ENCODE peak calls at places on chromosomes 4 and X, in eight cellular contexts. C, W, Y, S, A, M, X and L are unnamed samples.

GRCh38 chr4:93029774-93030173 is 726.0 kb downstream of the GRID2 start:
- DNase-seq in C (no peak), W (no peak), Y (peak), S (no peak), A (no peak), M (no peak), X (no peak), L (no peak)

GRCh38 chr4:174375422-174375821 is 91.7 kb downstream of the CEP44 start:
- DNase-seq in C (no peak), W (no peak), Y (no peak), S (no peak), A (no peak), M (no peak), X (no peak), L (no peak)

GRCh38 chr4:163748474-163748873 is 254.0 kb downstream of the TMA16 start:
- DNase-seq in C (no peak), W (no peak), Y (peak), S (no peak), A (no peak), M (peak), X (no peak), L (no peak)

GRCh38 chr4:138107023-138107422 is 135.1 kb downstream of the SLC7A11 start:
- DNase-seq in C (no peak), W (no peak), Y (no peak), S (no peak), A (no peak), M (no peak), X (no peak), L (no peak)

GRCh38 chr4:147985376-147985775 is 253.5 kb downstream of the ARHGAP10 start:
- DNase-seq in C (no peak), W (no peak), Y (no peak), S (no peak), A (no peak), M (no peak), X (no peak), L (no peak)

GRCh38 chr4:67122029-67122428 is 423.3 kb downstream of the CENPC start:
- DNase-seq in C (no peak), W (no peak), Y (no peak), S (no peak), A (no peak), M (no peak), X (no peak), L (no peak)

GRCh38 chr4:20359692-20360091 is 108.0 kb downstream of the SLIT2 start:
- DNase-seq in C (no peak), W (no peak), Y (no peak), S (no peak), A (no peak), M (no peak), X (no peak), L (no peak)

GRCh38 chr4:127988638-127989037 is 23.4 kb downstream of the ABHD18 start:
- DNase-seq in C (no peak), W (no peak), Y (no peak), S (no peak), A (no peak), M (no peak), X (no peak), L (no peak)

GRCh38 chrX:63050225-63050624 is 300.9 kb downstream of the SPIN4 start:
- DNase-seq in C (no peak), W (no peak), Y (no peak), S (no peak), A (no peak), M (no peak), X (no peak), L (no peak)

GRCh38 chr4:82891728-82892466 is 944 bp upstream of the SEC31A start:
- DNase-seq in C (no peak), W (no peak), Y (no peak), S (no peak), A (no peak), M (peak), X (no peak), L (no peak)

GRCh38 chr4:76074468-76074867 is at the start of gene ART3:
- DNase-seq in C (no peak), W (no peak), Y (no peak), S (no peak), A (no peak), M (peak), X (no peak), L (no peak)

GRCh38 chr4:31020363-31020762 is 300.2 kb downstream of the PCDH7 start:
- DNase-seq in C (no peak), W (no peak), Y (no peak), S (no peak), A (no peak), M (no peak), X (no peak), L (no peak)

GRCh38 chr4:133865606-133866327 is 335.8 kb downstream of the PABPC4L start:
- DNase-seq in C (no peak), W (peak), Y (peak), S (no peak), A (no peak), M (peak), X (no peak), L (no peak)

GRCh38 chr4:158805628-158806471 is 37.0 kb downstream of the FNIP2 start:
- DNase-seq in C (no peak), W (peak), Y (no peak), S (no peak), A (no peak), M (no peak), X (peak), L (no peak)

GRCh38 chrX:13387656-13388421 is 68.0 kb upstream of the ATXN3L start:
- DNase-seq in C (no peak), W (no peak), Y (no peak), S (no peak), A (no peak), M (peak), X (no peak), L (no peak)

GRCh38 chrX:96464880-96465558 is 219.6 kb upstream of the DIAPH2 start:
- DNase-seq in C (no peak), W (no peak), Y (no peak), S (no peak), A (no peak), M (no peak), X (no peak), L (no peak)

GRCh38 chrX:55488268-55488558 is 1.4 kb downstream of the USP51 start:
- DNase-seq in C (no peak), W (no peak), Y (no peak), S (no peak), A (no peak), M (no peak), X (no peak), L (no peak)

GRCh38 chr4:83054928-83055327 is 19.9 kb downstream of the COPS4 start:
- DNase-seq in C (no peak), W (peak), Y (peak), S (no peak), A (no peak), M (peak), X (no peak), L (no peak)

GRCh38 chr4:102807345-102807744 is 20.0 kb downstream of the UBE2D3 start:
- DNase-seq in C (no peak), W (no peak), Y (no peak), S (no peak), A (no peak), M (no peak), X (no peak), L (no peak)

GRCh38 chr4:108555701-108556100 is 64.7 kb upstream of the RPL34 start:
- DNase-seq in C (no peak), W (no peak), Y (no peak), S (no peak), A (no peak), M (no peak), X (no peak), L (no peak)
- H3K27ac ChIP-seq in C (no peak), W (no peak), Y (no peak), S (no peak), A (no peak), M (no peak), X (no peak), L (no peak)

GRCh38 chr4:168070903-168071302 is 21.4 kb upstream of the ANXA10 start:
- DNase-seq in C (no peak), W (no peak), Y (peak), S (no peak), A (no peak), M (no peak), X (no peak), L (no peak)
- H3K27ac ChIP-seq in C (no peak), W (no peak), Y (no peak), S (no peak), A (no peak), M (no peak), X (no peak), L (no peak)

GRCh38 chr4:55348436-55348835 is 2.4 kb downstream of the SRD5A3 start:
- DNase-seq in C (no peak), W (peak), Y (peak), S (no peak), A (no peak), M (peak), X (no peak), L (no peak)

GRCh38 chr4:55345980-55346850 is at the start of gene SRD5A3:
- DNase-seq in C (peak), W (peak), Y (peak), S (peak), A (peak), M (peak), X (peak), L (peak)

GRCh38 chr4:55346851-55347255 is 811 bp downstream of the SRD5A3 start:
- DNase-seq in C (no peak), W (no peak), Y (no peak), S (no peak), A (no peak), M (no peak), X (no peak), L (no peak)

GRCh38 chr4:55345054-55345453 is 988 bp upstream of the SRD5A3 start:
- DNase-seq in C (no peak), W (no peak), Y (no peak), S (no peak), A (no peak), M (no peak), X (peak), L (no peak)

GRCh38 chr4:55347610-55348228 is 1.7 kb downstream of the SRD5A3 start:
- DNase-seq in C (no peak), W (no peak), Y (no peak), S (no peak), A (no peak), M (no peak), X (peak), L (peak)
- H3K27ac ChIP-seq in C (no peak), W (no peak), Y (no peak), S (no peak), A (peak), M (no peak), X (peak), L (no peak)

GRCh38 chr4:151173751-151174325 is 74.4 kb downstream of the RPS3A start:
- DNase-seq in C (no peak), W (no peak), Y (peak), S (no peak), A (no peak), M (peak), X (peak), L (no peak)

GRCh38 chr4:151166662-151167061 is 67.2 kb downstream of the RPS3A start:
- DNase-seq in C (no peak), W (no peak), Y (peak), S (no peak), A (no peak), M (peak), X (no peak), L (no peak)

GRCh38 chr4:151167561-151167960 is 68.1 kb downstream of the RPS3A start:
- DNase-seq in C (no peak), W (no peak), Y (no peak), S (no peak), A (no peak), M (no peak), X (no peak), L (no peak)

GRCh38 chr4:151169223-151169622 is 69.8 kb downstream of the RPS3A start:
- DNase-seq in C (no peak), W (no peak), Y (peak), S (no peak), A (peak), M (peak), X (peak), L (no peak)

GRCh38 chr4:151169900-151170299 is 70.5 kb downstream of the RPS3A start:
- DNase-seq in C (no peak), W (no peak), Y (peak), S (no peak), A (no peak), M (peak), X (no peak), L (no peak)
- H3K27ac ChIP-seq in C (no peak), W (no peak), Y (peak), S (no peak), A (peak), M (no peak), X (no peak), L (no peak)

GRCh38 chr4:47531241-47531953 is 46.3 kb downstream of the ATP10D start:
- DNase-seq in C (peak), W (peak), Y (peak), S (peak), A (no peak), M (peak), X (no peak), L (peak)
- H3K27ac ChIP-seq in C (no peak), W (peak), Y (peak), S (peak), A (peak), M (peak), X (peak), L (peak)

GRCh38 chrX:78946178-78946896 is 1.1 kb downstream of the P2RY10 start:
- DNase-seq in C (no peak), W (no peak), Y (no peak), S (no peak), A (no peak), M (no peak), X (no peak), L (no peak)

GRCh38 chrX:78950157-78950556 is 5.0 kb downstream of the P2RY10 start:
- DNase-seq in C (no peak), W (no peak), Y (no peak), S (no peak), A (no peak), M (no peak), X (no peak), L (no peak)

GRCh38 chrX:78944351-78944750 is 840 bp upstream of the P2RY10 start:
- DNase-seq in C (no peak), W (no peak), Y (no peak), S (no peak), A (no peak), M (no peak), X (no peak), L (no peak)

GRCh38 chrX:78945186-78945912 is at the start of gene P2RY10:
- DNase-seq in C (no peak), W (no peak), Y (no peak), S (no peak), A (no peak), M (no peak), X (no peak), L (peak)
- H3K27ac ChIP-seq in C (peak), W (no peak), Y (no peak), S (no peak), A (no peak), M (no peak), X (no peak), L (peak)

DNA sequence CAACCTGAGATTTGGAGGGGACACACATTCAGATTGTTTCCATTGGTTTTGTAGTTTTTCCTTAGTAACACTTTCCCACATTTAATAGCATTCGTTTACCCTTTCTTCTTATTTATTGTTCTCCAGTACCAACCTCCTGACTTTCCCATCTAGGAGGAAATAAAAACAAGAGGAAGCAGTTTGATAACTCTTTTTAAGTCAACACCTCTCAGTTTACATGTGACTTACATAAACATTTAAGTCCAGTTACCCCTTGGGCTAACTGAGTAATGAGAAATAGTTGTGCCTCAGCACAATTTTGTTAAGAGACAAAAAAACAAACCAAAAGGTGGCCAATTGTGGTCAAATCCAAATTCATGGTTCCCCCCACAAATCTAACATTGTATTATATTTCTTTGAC is 34.8 kb downstream of the PHOX2B start:
- DNase-seq in C (no peak), W (no peak), Y (no peak), S (no peak), A (no peak), M (no peak), X (no peak), L (no peak)
- H3K27ac ChIP-seq in C (no peak), W (no peak), Y (no peak), S (no peak), A (no peak), M (no peak), X (no peak), L (no peak)